ENCODE peak calls at places on chromosomes 7 and 10, in four cellular contexts. U is NCI-H1092; J is H54; Y is stimulated activated CD8-positive, alpha-beta memory T cell treated with anti-CD3 and anti-CD28 coated beads, Interleukin-12 subunit alpha, Interleukin-12 subunit beta, amount 100 ng/mL, for 4 hours. O is an unnamed sample.

GRCh38 chr7:6430271-6430940 is 17.3 kb downstream of the DAGLB start:
- DNase-seq in U (no peak), J (no peak), Y (no peak), O (no peak)

GRCh38 chr10:3095373-3096139 is 28.2 kb downstream of the PFKP start:
- DNase-seq in U (no peak), J (no peak), Y (peak; percentile 28), O (no peak)

GRCh38 chr7:110775046-110775445 is 315.9 kb upstream of the LRRN3 start:
- DNase-seq in U (no peak), J (no peak), Y (no peak), O (no peak)

GRCh38 chr10:15314482-15315070 is 56.5 kb downstream of the FAM171A1 start:
- DNase-seq in U (no peak), J (no peak), Y (no peak), O (no peak)

GRCh38 chr10:43214071-43214955 is 52.6 kb downstream of the RASGEF1A start:
- DNase-seq in U (no peak), J (peak; percentile 76), Y (no peak), O (no peak)

GRCh38 chr7:34277016-34277800 is 371.9 kb downstream of the BMPER start:
- DNase-seq in U (no peak), J (no peak), Y (no peak), O (no peak)

GRCh38 chr10:62907470-62908212 is 91.5 kb upstream of the EGR2 start:
- DNase-seq in U (no peak), J (no peak), Y (no peak), O (peak; percentile 77)

GRCh38 chr10:125781374-125781773 is 5.8 kb upstream of the MMP21 start:
- DNase-seq in U (no peak), J (no peak), Y (no peak), O (no peak)

GRCh38 chr7:45244996-45245395 is 87.4 kb downstream of the RAMP3 start:
- DNase-seq in U (no peak), J (no peak), Y (no peak), O (no peak)

GRCh38 chr10:47046321-47047126 is 135.3 kb downstream of the PTPN20 start:
- DNase-seq in U (no peak), J (no peak), Y (no peak), O (no peak)

GRCh38 chr7:84042110-84042539 is 152.5 kb downstream of the SEMA3A start:
- DNase-seq in U (no peak), J (no peak), Y (no peak), O (no peak)

GRCh38 chr10:58385784-58386112 is 538 bp downstream of the TFAM start:
- DNase-seq in U (peak; percentile 3), J (peak; percentile 51), Y (no peak), O (no peak)

GRCh38 chr10:14605231-14605925 is 169.3 kb downstream of the FAM107B start:
- DNase-seq in U (no peak), J (peak; percentile 15), Y (no peak), O (no peak)

GRCh38 chr10:128542659-128543058 is 416.4 kb upstream of the MKI67 start:
- DNase-seq in U (no peak), J (no peak), Y (no peak), O (no peak)

GRCh38 chr7:88306590-88307048 is at the start of gene STEAP4:
- DNase-seq in U (no peak), J (no peak), Y (no peak), O (no peak)

GRCh38 chr10:13103554-13103953 is 3.6 kb downstream of the OPTN start:
- DNase-seq in U (no peak), J (no peak), Y (no peak), O (no peak)

GRCh38 chr7:98771519-98772241 is 98.1 kb downstream of the TMEM130 start:
- DNase-seq in U (no peak), J (no peak), Y (no peak), O (no peak)

GRCh38 chr7:106460792-106461254 is 176.0 kb upstream of the NAMPT start:
- DNase-seq in U (no peak), J (no peak), Y (no peak), O (no peak)

GRCh38 chr7:11881680-11882079 is 49.7 kb upstream of the THSD7A start:
- DNase-seq in U (no peak), J (no peak), Y (no peak), O (no peak)

GRCh38 chr7:958221-959200 is 4.0 kb upstream of the ADAP1 start:
- DNase-seq in U (no peak), J (no peak), Y (no peak), O (no peak)

GRCh38 chr7:5780801-5781496 is 514 bp downstream of the RNF216 start:
- DNase-seq in U (no peak), J (peak; percentile 48), Y (no peak), O (no peak)

GRCh38 chr7:45574521-45575500 is 643 bp downstream of the ADCY1 start:
- DNase-seq in U (peak; percentile 46), J (no peak), Y (no peak), O (peak; percentile 75)

GRCh38 chr10:85719408-85719807 is 647.2 kb downstream of the GRID1 start:
- DNase-seq in U (no peak), J (no peak), Y (no peak), O (no peak)

GRCh38 chr10:102743078-102743587 is 615 bp upstream of the WBP1L start:
- DNase-seq in U (no peak), J (no peak), Y (no peak), O (no peak)

GRCh38 chr10:77862595-77862994 is 64.0 kb downstream of the DLG5 start:
- DNase-seq in U (no peak), J (no peak), Y (no peak), O (no peak)

GRCh38 chr7:28349637-28350036 is 62.7 kb upstream of the CREB5 start:
- DNase-seq in U (no peak), J (no peak), Y (no peak), O (no peak)

GRCh38 chr7:116219288-116219687 is 8.9 kb downstream of the TES start:
- DNase-seq in U (no peak), J (no peak), Y (no peak), O (no peak)

GRCh38 chr7:89238156-89238555 is 442.6 kb upstream of the TEX47 start:
- DNase-seq in U (no peak), J (no peak), Y (no peak), O (no peak)

GRCh38 chr7:1559626-1560590 is 3.9 kb upstream of the TMEM184A start:
- DNase-seq in U (no peak), J (no peak), Y (no peak), O (no peak)

GRCh38 chr7:17320102-17320497 is 21.6 kb downstream of the AHR start:
- DNase-seq in U (no peak), J (no peak), Y (no peak), O (no peak)

GRCh38 chr10:28722065-28722803 is 44.9 kb downstream of the BAMBI start:
- DNase-seq in U (peak; percentile 27), J (no peak), Y (no peak), O (peak; percentile 57)

GRCh38 chr10:77036993-77037734 is 600.4 kb downstream of the KCNMA1 start:
- DNase-seq in U (no peak), J (peak; percentile 13), Y (no peak), O (peak; percentile 20)

GRCh38 chr7:55427279-55427788 is 62.2 kb downstream of the LANCL2 start:
- DNase-seq in U (no peak), J (no peak), Y (no peak), O (no peak)

GRCh38 chr7:114388021-114388420 is 26.6 kb upstream of the FOXP2 start:
- DNase-seq in U (no peak), J (no peak), Y (no peak), O (no peak)

GRCh38 chr10:97821308-97822038 is 28.2 kb upstream of the GOLGA7B start:
- DNase-seq in U (peak; percentile 21), J (no peak), Y (no peak), O (peak; percentile 55)

GRCh38 chr7:90599038-90599437 is 2.9 kb downstream of the CDK14 start:
- DNase-seq in U (no peak), J (no peak), Y (no peak), O (no peak)

O was measured in COR-L47.